ENCODE peak calls at places on chromosomes 12 and 14, in five cellular contexts. One of them, this sample, is unnamed.

GRCh38 chr12:100528471-100529139 is 44.9 kb upstream of the GAS2L3 start:
- DNase-seq in coronary artery: no peak
- DNase-seq in MM.1S: no peak
- DNase-seq in Calu3: no peak
- DNase-seq in activated gamma-delta T cell: no peak
- DNase-seq in this sample: no peak

GRCh38 chr12:2891240-2892053 is 756 bp downstream of the TULP3 start:
- DNase-seq in coronary artery: peak
- DNase-seq in MM.1S: peak
- DNase-seq in Calu3: peak
- DNase-seq in activated gamma-delta T cell: no peak
- DNase-seq in this sample: peak

GRCh38 chr12:52912711-52913423 is 8.0 kb upstream of the KRT8 start:
- DNase-seq in coronary artery: no peak
- DNase-seq in MM.1S: peak
- DNase-seq in Calu3: no peak
- DNase-seq in activated gamma-delta T cell: no peak
- DNase-seq in this sample: no peak

GRCh38 chr14:34794941-34795340 is 80.2 kb downstream of the BAZ1A start:
- DNase-seq in coronary artery: no peak
- DNase-seq in MM.1S: no peak
- DNase-seq in Calu3: no peak
- DNase-seq in activated gamma-delta T cell: no peak
- DNase-seq in this sample: no peak

GRCh38 chr12:9925746-9926393 is 6.3 kb downstream of the CLEC2A start:
- DNase-seq in coronary artery: no peak
- DNase-seq in MM.1S: peak
- DNase-seq in Calu3: peak
- DNase-seq in activated gamma-delta T cell: no peak
- DNase-seq in this sample: no peak

GRCh38 chr12:1281683-1282366 is 290.8 kb downstream of the ERC1 start:
- DNase-seq in coronary artery: no peak
- DNase-seq in MM.1S: no peak
- DNase-seq in Calu3: no peak
- DNase-seq in activated gamma-delta T cell: no peak
- DNase-seq in this sample: no peak

GRCh38 chr14:41785696-41786095 is 179.0 kb downstream of the LRFN5 start:
- DNase-seq in coronary artery: no peak
- DNase-seq in MM.1S: no peak
- DNase-seq in Calu3: no peak
- DNase-seq in activated gamma-delta T cell: no peak
- DNase-seq in this sample: no peak

GRCh38 chr14:101721111-101721510 is 40.4 kb upstream of the PPP2R5C start:
- DNase-seq in coronary artery: peak
- DNase-seq in MM.1S: no peak
- DNase-seq in Calu3: no peak
- DNase-seq in activated gamma-delta T cell: no peak
- DNase-seq in this sample: no peak

GRCh38 chr14:76686646-76687045 is 74.6 kb upstream of the VASH1 start:
- DNase-seq in coronary artery: no peak
- DNase-seq in MM.1S: no peak
- DNase-seq in Calu3: no peak
- DNase-seq in activated gamma-delta T cell: no peak
- DNase-seq in this sample: no peak

GRCh38 chr12:114681149-114681849 is 2.7 kb downstream of the TBX3 start:
- DNase-seq in coronary artery: no peak
- DNase-seq in MM.1S: no peak
- DNase-seq in Calu3: no peak
- DNase-seq in activated gamma-delta T cell: no peak
- DNase-seq in this sample: no peak

GRCh38 chr12:39622306-39622705 is 2.7 kb upstream of the ABCD2 start:
- DNase-seq in coronary artery: no peak
- DNase-seq in MM.1S: no peak
- DNase-seq in Calu3: no peak
- DNase-seq in activated gamma-delta T cell: no peak
- DNase-seq in this sample: no peak

GRCh38 chr14:97253756-97254155 is 456.6 kb downstream of the VRK1 start:
- DNase-seq in coronary artery: no peak
- DNase-seq in MM.1S: no peak
- DNase-seq in Calu3: no peak
- DNase-seq in activated gamma-delta T cell: no peak
- DNase-seq in this sample: no peak

GRCh38 chr14:101732128-101732527 is 29.4 kb upstream of the PPP2R5C start:
- DNase-seq in coronary artery: no peak
- DNase-seq in MM.1S: no peak
- DNase-seq in Calu3: peak
- DNase-seq in activated gamma-delta T cell: no peak
- DNase-seq in this sample: no peak

GRCh38 chr12:108846320-108846719 is 11.1 kb downstream of the SSH1 start:
- DNase-seq in coronary artery: no peak
- DNase-seq in MM.1S: no peak
- DNase-seq in Calu3: no peak
- DNase-seq in activated gamma-delta T cell: no peak
- DNase-seq in this sample: no peak

GRCh38 chr12:92178340-92178739 is 32.7 kb upstream of the BTG1 start:
- DNase-seq in coronary artery: no peak
- DNase-seq in MM.1S: no peak
- DNase-seq in Calu3: no peak
- DNase-seq in activated gamma-delta T cell: no peak
- DNase-seq in this sample: no peak

GRCh38 chr12:105754313-105754712 is 384.4 kb downstream of the NUAK1 start:
- DNase-seq in coronary artery: no peak
- DNase-seq in MM.1S: no peak
- DNase-seq in Calu3: no peak
- DNase-seq in activated gamma-delta T cell: no peak
- DNase-seq in this sample: no peak

GRCh38 chr12:130162267-130162666 is at the start of gene FZD10:
- DNase-seq in coronary artery: no peak
- DNase-seq in MM.1S: no peak
- DNase-seq in Calu3: no peak
- DNase-seq in activated gamma-delta T cell: no peak
- DNase-seq in this sample: peak

GRCh38 chr12:28253175-28253641 is 63.0 kb downstream of the CCDC91 start:
- DNase-seq in coronary artery: no peak
- DNase-seq in MM.1S: peak
- DNase-seq in Calu3: no peak
- DNase-seq in activated gamma-delta T cell: no peak
- DNase-seq in this sample: no peak

GRCh38 chr12:480831-481230 is 21.1 kb downstream of the B4GALNT3 start:
- DNase-seq in coronary artery: peak
- DNase-seq in MM.1S: no peak
- DNase-seq in Calu3: no peak
- DNase-seq in activated gamma-delta T cell: no peak
- DNase-seq in this sample: no peak

GRCh38 chr14:52013984-52014600 is 24.7 kb downstream of the RTRAF start:
- DNase-seq in coronary artery: no peak
- DNase-seq in MM.1S: no peak
- DNase-seq in Calu3: peak
- DNase-seq in activated gamma-delta T cell: no peak
- DNase-seq in this sample: no peak

GRCh38 chr14:63174760-63175191 is 29.5 kb upstream of the RHOJ start:
- DNase-seq in coronary artery: no peak
- DNase-seq in MM.1S: no peak
- DNase-seq in Calu3: peak
- DNase-seq in activated gamma-delta T cell: no peak
- DNase-seq in this sample: no peak

GRCh38 chr14:21307641-21308040 is 27.8 kb downstream of the RPGRIP1 start:
- DNase-seq in coronary artery: no peak
- DNase-seq in MM.1S: no peak
- DNase-seq in Calu3: no peak
- DNase-seq in activated gamma-delta T cell: no peak
- DNase-seq in this sample: no peak

GRCh38 chr14:76531821-76532318 is 155.9 kb downstream of the ESRRB start:
- DNase-seq in coronary artery: no peak
- DNase-seq in MM.1S: no peak
- DNase-seq in Calu3: no peak
- DNase-seq in activated gamma-delta T cell: no peak
- DNase-seq in this sample: no peak

GRCh38 chr14:69657961-69658360 is 46.6 kb downstream of the SUSD6 start:
- DNase-seq in coronary artery: no peak
- DNase-seq in MM.1S: no peak
- DNase-seq in Calu3: peak
- DNase-seq in activated gamma-delta T cell: no peak
- DNase-seq in this sample: no peak

GRCh38 chr12:106804668-106805067 is 30.2 kb downstream of the RIC8B start:
- DNase-seq in coronary artery: no peak
- DNase-seq in MM.1S: no peak
- DNase-seq in Calu3: no peak
- DNase-seq in activated gamma-delta T cell: no peak
- DNase-seq in this sample: no peak

GRCh38 chr14:24398943-24399801 is at the start of gene NYNRIN:
- DNase-seq in coronary artery: no peak
- DNase-seq in MM.1S: no peak
- DNase-seq in Calu3: peak
- DNase-seq in activated gamma-delta T cell: peak
- DNase-seq in this sample: no peak

GRCh38 chr14:72462041-72462440 is 431.9 kb downstream of the DPF3 start:
- DNase-seq in coronary artery: no peak
- DNase-seq in MM.1S: no peak
- DNase-seq in Calu3: no peak
- DNase-seq in activated gamma-delta T cell: no peak
- DNase-seq in this sample: no peak

GRCh38 chr12:63400746-63401145 is 249.7 kb upstream of the AVPR1A start:
- DNase-seq in coronary artery: no peak
- DNase-seq in MM.1S: no peak
- DNase-seq in Calu3: peak
- DNase-seq in activated gamma-delta T cell: no peak
- DNase-seq in this sample: no peak

GRCh38 chr12:96354326-96354725 is 45.9 kb downstream of the CDK17 start:
- DNase-seq in coronary artery: no peak
- DNase-seq in MM.1S: no peak
- DNase-seq in Calu3: no peak
- DNase-seq in activated gamma-delta T cell: no peak
- DNase-seq in this sample: no peak

GRCh38 chr14:105283899-105284298 is 16.9 kb downstream of the BRF1 start:
- DNase-seq in coronary artery: no peak
- DNase-seq in MM.1S: no peak
- DNase-seq in Calu3: no peak
- DNase-seq in activated gamma-delta T cell: no peak
- DNase-seq in this sample: no peak

GRCh38 chr14:102202944-102203343 is 63.2 kb downstream of the WDR20 start:
- DNase-seq in coronary artery: no peak
- DNase-seq in MM.1S: no peak
- DNase-seq in Calu3: no peak
- DNase-seq in activated gamma-delta T cell: no peak
- DNase-seq in this sample: no peak

GRCh38 chr12:115384391-115384790 is 700.4 kb upstream of the TBX3 start:
- DNase-seq in coronary artery: no peak
- DNase-seq in MM.1S: no peak
- DNase-seq in Calu3: no peak
- DNase-seq in activated gamma-delta T cell: no peak
- DNase-seq in this sample: no peak